ENCODE peak calls at places on chromosome 12, in ten cellular contexts. U, E, W, S, O, K, Z, B, J and A are unnamed samples.

GRCh38 chr12:42979746-42980145 is 390.2 kb upstream of the PRICKLE1 start:
- DNase-seq in Z (no peak), S (no peak), J (no peak), W (no peak), U (no peak), E (no peak), K (no peak), O (peak), B (no peak), A (no peak)

GRCh38 chr12:115070313-115070712 is 386.3 kb upstream of the TBX3 start:
- DNase-seq in U (no peak), J (no peak), B (no peak), Z (no peak), S (no peak), K (no peak), O (peak), E (no peak), W (peak), A (no peak)

GRCh38 chr12:68792952-68793351 is 15.0 kb upstream of the MDM2 start:
- DNase-seq in O (no peak), K (peak), B (no peak), W (peak), S (peak), E (no peak), U (no peak), Z (no peak), J (no peak), A (no peak)

GRCh38 chr12:120276734-120277133 is 11.2 kb upstream of the PXN start:
- DNase-seq in K (peak), E (no peak), J (no peak), S (no peak), Z (no peak), W (no peak), U (no peak), O (no peak), B (no peak), A (no peak)

GRCh38 chr12:51784688-51785087 is 63.8 kb downstream of the FIGNL2 start:
- DNase-seq in E (no peak), W (no peak), J (no peak), S (no peak), B (no peak), U (no peak), Z (no peak), O (no peak), K (no peak), A (no peak)

GRCh38 chr12:44960856-44961255 is 84.7 kb upstream of the NELL2 start:
- DNase-seq in J (no peak), B (no peak), O (no peak), Z (no peak), K (no peak), U (no peak), W (no peak), E (no peak), S (peak), A (no peak)

GRCh38 chr12:28925726-28926376 is 223.2 kb upstream of the FAR2 start:
- DNase-seq in J (peak), U (no peak), K (no peak), E (no peak), Z (no peak), B (no peak), O (peak), W (no peak), S (no peak), A (no peak)

GRCh38 chr12:114812858-114813761 is 129.1 kb upstream of the TBX3 start:
- DNase-seq in S (peak), O (peak), K (peak), E (no peak), B (no peak), Z (peak), W (peak), U (peak), J (peak), A (no peak)

GRCh38 chr12:118103231-118103600 is 595 bp downstream of the VSIG10 start:
- DNase-seq in O (peak), Z (no peak), S (no peak), W (peak), J (no peak), U (no peak), E (no peak), K (peak), B (no peak), A (no peak)

GRCh38 chr12:32754101-32754500 is 1.6 kb downstream of the YARS2 start:
- DNase-seq in O (no peak), J (no peak), K (no peak), B (no peak), S (no peak), E (no peak), U (no peak), W (peak), Z (no peak), A (no peak)

GRCh38 chr12:116934908-116935698 is 24.4 kb downstream of the FBXW8 start:
- DNase-seq in S (no peak), B (no peak), J (no peak), K (no peak), O (no peak), U (no peak), Z (no peak), E (no peak), W (no peak), A (no peak)

GRCh38 chr12:32874083-32874482 is 22.5 kb downstream of the PKP2 start:
- DNase-seq in B (no peak), E (no peak), Z (no peak), K (no peak), W (no peak), S (no peak), U (no peak), J (no peak), O (no peak), A (no peak)

GRCh38 chr12:12796928-12797788 is 11.7 kb downstream of the APOLD1 start:
- DNase-seq in U (no peak), O (peak), S (no peak), Z (no peak), B (no peak), K (no peak), W (no peak), E (no peak), J (no peak), A (no peak)

GRCh38 chr12:124532331-124532750 is 35.1 kb downstream of the NCOR2 start:
- DNase-seq in O (no peak), K (no peak), U (peak), J (no peak), B (no peak), W (no peak), S (peak), E (no peak), Z (no peak), A (no peak)

GRCh38 chr12:124533456-124533855 is 34.0 kb downstream of the NCOR2 start:
- DNase-seq in O (no peak), K (no peak), J (no peak), S (no peak), W (no peak), B (no peak), Z (no peak), U (no peak), E (no peak), A (no peak)

GRCh38 chr12:124531281-124531745 is 36.1 kb downstream of the NCOR2 start:
- DNase-seq in W (no peak), S (peak), O (no peak), U (no peak), B (no peak), Z (no peak), K (no peak), E (no peak), J (no peak), A (no peak)

GRCh38 chr12:124531906-124532305 is 35.5 kb downstream of the NCOR2 start:
- DNase-seq in B (no peak), Z (no peak), O (no peak), U (no peak), J (no peak), S (no peak), W (no peak), E (no peak), K (no peak), A (no peak)

GRCh38 chr12:124532947-124533346 is 34.5 kb downstream of the NCOR2 start:
- DNase-seq in W (no peak), Z (no peak), B (no peak), J (no peak), K (no peak), E (no peak), O (no peak), S (peak), U (no peak), A (no peak)
- H3K27ac ChIP-seq in W (no peak), Z (no peak), B (no peak), J (no peak), K (no peak), E (no peak), O (no peak), S (peak), U (no peak), A (no peak)

GRCh38 chr12:53551889-53552291 is 44.6 kb upstream of the NPFF start:
- DNase-seq in Z (no peak), O (no peak), U (no peak), W (no peak), S (peak), J (no peak), K (no peak), B (no peak), E (no peak), A (no peak)
- H3K27ac ChIP-seq in Z (no peak), O (no peak), U (no peak), W (no peak), S (peak), J (no peak), K (no peak), B (no peak), E (no peak), A (no peak)

DNA sequence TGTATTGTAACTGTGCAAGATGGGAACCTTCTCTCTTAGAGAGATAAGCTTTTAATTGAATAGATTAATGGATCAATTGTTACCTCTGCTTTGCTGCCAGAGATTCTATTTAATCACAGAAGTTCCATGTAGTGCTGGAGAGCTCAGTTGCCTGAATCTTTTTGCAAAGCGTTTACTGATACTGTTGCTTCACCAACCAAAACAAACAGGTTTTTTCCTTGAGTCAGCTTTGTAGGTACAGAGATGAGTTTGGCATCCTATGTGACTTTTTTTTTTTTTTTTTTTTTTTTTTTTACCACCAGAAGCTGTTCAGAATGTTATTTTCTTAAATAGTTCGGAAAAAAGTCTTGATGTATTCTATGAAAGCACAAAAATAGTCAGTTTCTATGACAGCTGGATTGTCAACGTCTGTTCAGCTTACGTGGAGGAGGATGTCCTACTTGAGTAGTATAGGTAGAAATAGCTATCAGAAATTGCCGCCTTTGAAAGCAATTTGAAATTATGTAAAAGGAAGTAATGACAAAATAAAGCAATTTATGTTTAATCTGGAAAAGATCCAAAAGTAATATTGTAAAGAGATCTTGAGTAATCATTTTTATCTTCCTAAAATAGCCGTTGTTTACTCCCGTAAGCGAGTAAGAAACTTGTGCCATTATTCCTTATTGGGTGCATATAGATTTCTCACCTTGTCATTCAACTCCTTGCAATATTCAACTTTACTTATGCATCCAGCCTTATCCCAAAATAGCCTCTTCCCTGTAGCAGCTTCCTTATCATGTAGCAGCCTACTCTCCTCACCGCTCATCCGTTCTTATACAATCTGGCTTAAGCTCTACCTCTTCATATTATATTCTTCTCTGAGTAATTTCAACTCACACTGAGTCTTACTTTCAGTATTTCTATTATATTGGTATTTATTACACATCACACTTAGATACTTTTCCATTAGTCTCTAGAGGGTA is 5.2 kb downstream of the LRRK2 start:
- DNase-seq in K (no peak), U (no peak), B (no peak), O (no peak), S (no peak), Z (no peak), J (no peak), E (no peak), W (no peak), A (no peak)
- H3K27ac ChIP-seq in K (no peak), U (peak), B (peak), O (no peak), S (no peak), Z (no peak), J (no peak), E (no peak), W (no peak), A (no peak)

DNA sequence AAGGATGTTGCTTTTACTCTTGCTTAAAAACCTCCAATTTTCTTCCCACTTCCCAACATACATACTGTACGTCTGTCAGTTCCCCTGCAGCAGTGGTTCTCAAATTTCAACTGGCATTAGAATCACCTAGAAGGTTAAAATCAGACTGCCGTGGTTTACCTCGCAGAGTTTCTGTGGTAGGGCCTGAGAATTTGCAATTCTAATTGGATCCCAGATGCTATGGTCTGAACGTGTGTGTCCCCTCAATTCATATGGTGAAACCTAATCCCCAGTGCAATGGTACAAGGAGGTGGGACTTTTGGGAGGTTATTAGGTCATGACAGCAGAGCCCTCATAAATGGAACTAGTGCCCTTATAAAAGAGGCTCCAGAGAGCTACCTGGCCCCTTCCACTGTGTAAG is 226.9 kb downstream of the CRADD start:
- DNase-seq in U (no peak), B (no peak), E (no peak), S (no peak), Z (no peak), O (no peak), K (no peak), W (no peak), J (no peak), A (no peak)
- H3K27ac ChIP-seq in U (no peak), B (no peak), E (no peak), S (no peak), Z (no peak), O (no peak), K (no peak), W (no peak), J (no peak), A (no peak)

GRCh38 chr12:57278465-57279453 is 27.8 kb upstream of the STAC3 start:
- DNase-seq in U (no peak), J (no peak), Z (no peak), K (no peak), B (no peak), W (no peak), S (no peak), E (no peak), O (no peak), A (no peak)

GRCh38 chr12:57276935-57277563 is 26.1 kb upstream of the STAC3 start:
- DNase-seq in S (peak), W (peak), Z (no peak), J (no peak), K (no peak), B (no peak), O (peak), U (no peak), E (no peak), A (no peak)

GRCh38 chr12:57270966-57271470 is 20.0 kb upstream of the STAC3 start:
- DNase-seq in B (no peak), J (no peak), K (no peak), S (no peak), Z (no peak), U (no peak), O (no peak), W (no peak), E (no peak), A (no peak)

GRCh38 chr12:57272337-57273151 is 21.6 kb upstream of the STAC3 start:
- DNase-seq in U (no peak), Z (no peak), E (no peak), K (no peak), W (no peak), S (no peak), B (no peak), J (no peak), O (peak), A (no peak)

GRCh38 chr12:57273516-57273915 is 22.5 kb upstream of the STAC3 start:
- DNase-seq in W (no peak), S (no peak), B (no peak), K (no peak), U (no peak), J (no peak), Z (no peak), E (no peak), O (no peak), A (no peak)
- H3K27ac ChIP-seq in W (no peak), S (no peak), B (no peak), K (no peak), U (no peak), J (no peak), Z (no peak), E (no peak), O (no peak), A (no peak)

GRCh38 chr12:94459773-94460593 is at the start of gene CEP83:
- DNase-seq in S (peak), K (peak), B (peak), E (peak), U (peak), W (peak), Z (peak), O (peak), J (peak), A (peak)

GRCh38 chr12:94458882-94459772 is 540 bp downstream of the CEP83 start:
- DNase-seq in K (no peak), U (peak), O (peak), E (no peak), W (peak), J (no peak), S (no peak), B (no peak), Z (no peak), A (no peak)

GRCh38 chr12:94457331-94457730 is 2.3 kb downstream of the CEP83 start:
- DNase-seq in J (no peak), U (no peak), W (no peak), O (no peak), K (no peak), S (no peak), B (no peak), Z (no peak), E (no peak), A (no peak)

DNA sequence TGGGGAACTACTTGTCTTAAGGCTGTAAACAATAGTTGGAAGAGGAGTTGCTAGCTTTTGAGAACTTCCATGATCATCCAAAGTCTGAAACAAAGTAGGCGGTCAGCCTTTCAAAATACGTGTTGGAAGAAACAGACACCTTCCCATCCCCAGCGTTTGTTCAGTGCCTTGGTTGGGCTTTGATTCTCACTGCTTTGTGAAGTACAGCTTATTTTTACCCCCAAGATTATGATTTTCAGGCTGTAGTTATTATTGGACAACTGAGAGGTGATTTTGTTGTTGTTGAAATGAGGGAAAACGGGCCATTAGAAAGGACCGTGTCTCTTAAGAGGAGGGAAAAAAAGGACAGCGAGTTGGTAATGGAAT is 910 bp upstream of the CEP83 start:
- DNase-seq in S (no peak), B (no peak), U (no peak), O (no peak), K (no peak), E (no peak), J (no peak), Z (no peak), W (peak), A (no peak)
- H3K27ac ChIP-seq in S (no peak), B (peak), U (peak), O (peak), K (peak), E (peak), J (peak), Z (peak), W (peak), A (peak)

GRCh38 chr12:6954754-6955461 is 3.8 kb downstream of the PTPN6 start:
- DNase-seq in J (no peak), O (no peak), K (no peak), B (peak), Z (no peak), E (no peak), U (no peak), S (no peak), W (no peak), A (no peak)
- H3K27ac ChIP-seq in J (no peak), O (no peak), K (no peak), B (peak), Z (no peak), E (peak), U (no peak), S (no peak), W (no peak), A (peak)

DNA sequence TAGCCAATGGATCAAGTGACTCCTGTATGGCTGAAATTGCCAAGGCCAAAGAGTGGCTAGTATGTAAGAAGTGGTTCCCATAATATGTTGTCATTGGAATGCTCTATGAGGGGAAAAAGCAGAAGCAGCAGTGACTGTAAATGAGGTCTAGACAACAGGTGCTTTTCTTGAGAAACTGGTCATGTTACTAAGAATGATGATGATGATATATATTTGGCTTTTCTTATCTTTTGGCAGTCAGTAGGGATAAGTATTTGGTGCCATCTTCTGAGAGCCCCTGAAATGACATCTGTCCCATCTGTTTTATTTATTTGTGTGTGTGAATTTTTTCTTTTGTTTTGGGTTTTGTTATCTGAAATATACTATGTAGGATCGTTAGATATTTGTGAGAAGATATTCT is 141.7 kb downstream of the SYT1 start:
- DNase-seq in K (no peak), U (no peak), Z (no peak), E (no peak), W (peak), O (peak), S (no peak), B (no peak), J (no peak), A (no peak)
- H3K27ac ChIP-seq in K (no peak), U (no peak), Z (no peak), E (no peak), W (no peak), O (no peak), S (no peak), B (no peak), J (no peak), A (no peak)

GRCh38 chr12:49059063-49059384 is 1.6 kb downstream of the KMT2D start:
- DNase-seq in J (no peak), S (no peak), O (no peak), K (no peak), E (no peak), U (no peak), W (no peak), B (no peak), Z (no peak), A (no peak)

GRCh38 chr12:49055978-49056754 is 4.4 kb downstream of the KMT2D start:
- DNase-seq in J (peak), O (peak), K (no peak), S (peak), Z (no peak), E (peak), B (peak), W (peak), U (peak), A (peak)

GRCh38 chr12:49059385-49060232 is 985 bp downstream of the KMT2D start:
- DNase-seq in U (no peak), K (no peak), E (peak), Z (no peak), S (peak), J (no peak), W (peak), O (peak), B (no peak), A (peak)

GRCh38 chr12:49058366-49059062 is 2.1 kb downstream of the KMT2D start:
- DNase-seq in Z (no peak), K (no peak), O (no peak), B (no peak), S (peak), U (no peak), J (no peak), W (no peak), E (no peak), A (no peak)

GRCh38 chr12:49057888-49058287 is 2.7 kb downstream of the KMT2D start:
- DNase-seq in E (no peak), U (no peak), K (no peak), B (no peak), J (no peak), S (peak), W (no peak), O (no peak), Z (no peak), A (no peak)
- H3K27ac ChIP-seq in E (peak), U (no peak), K (no peak), B (peak), J (no peak), S (no peak), W (no peak), O (no peak), Z (peak), A (no peak)